ENCODE peak calls at places on chromosomes 16 and 17, in nine cellular contexts. One of them, this sample, is unnamed.

GRCh38 chr17:8408371-8408770 is 10.7 kb upstream of the RNF222 start:
- DNase-seq in stomach: peak; percentile 49
- DNase-seq in dorsolateral prefrontal cortex: no peak
- DNase-seq in hepatocyte: no peak
- DNase-seq in neuronal stem cell: no peak
- DNase-seq in CD8-positive, alpha-beta memory T cell: no peak
- DNase-seq in brain microvascular endothelial cell: no peak
- DNase-seq in mesenchymal stem cell: no peak
- DNase-seq in naive thymus-derived CD4-positive, alpha-beta T cell: no peak
- DNase-seq in this sample: no peak

GRCh38 chr17:75604034-75604695 is 16.6 kb downstream of the MYO15B start:
- DNase-seq in mesenchymal stem cell: no peak
- DNase-seq in brain microvascular endothelial cell: no peak
- DNase-seq in stomach: no peak
- DNase-seq in hepatocyte: no peak
- DNase-seq in naive thymus-derived CD4-positive, alpha-beta T cell: no peak
- DNase-seq in dorsolateral prefrontal cortex: no peak
- DNase-seq in CD8-positive, alpha-beta memory T cell: no peak
- DNase-seq in neuronal stem cell: no peak
- DNase-seq in this sample: no peak

GRCh38 chr17:61127960-61128359 is 271.7 kb upstream of the TBX2 start:
- DNase-seq in dorsolateral prefrontal cortex: no peak
- DNase-seq in naive thymus-derived CD4-positive, alpha-beta T cell: no peak
- DNase-seq in brain microvascular endothelial cell: no peak
- DNase-seq in neuronal stem cell: no peak
- DNase-seq in hepatocyte: no peak
- DNase-seq in stomach: no peak
- DNase-seq in mesenchymal stem cell: no peak
- DNase-seq in CD8-positive, alpha-beta memory T cell: no peak
- DNase-seq in this sample: no peak

GRCh38 chr16:82936941-82937551 is 310.3 kb downstream of the CDH13 start:
- DNase-seq in stomach: no peak
- DNase-seq in naive thymus-derived CD4-positive, alpha-beta T cell: no peak
- DNase-seq in CD8-positive, alpha-beta memory T cell: no peak
- DNase-seq in hepatocyte: no peak
- DNase-seq in brain microvascular endothelial cell: peak; percentile 89
- DNase-seq in mesenchymal stem cell: peak; percentile 89
- DNase-seq in dorsolateral prefrontal cortex: no peak
- DNase-seq in neuronal stem cell: no peak
- DNase-seq in this sample: no peak

GRCh38 chr17:77770331-77771105 is 188.0 kb upstream of the TNRC6C start:
- DNase-seq in brain microvascular endothelial cell: peak; percentile 80
- DNase-seq in neuronal stem cell: no peak
- DNase-seq in stomach: no peak
- DNase-seq in CD8-positive, alpha-beta memory T cell: no peak
- DNase-seq in mesenchymal stem cell: peak; percentile 58
- DNase-seq in dorsolateral prefrontal cortex: no peak
- DNase-seq in hepatocyte: no peak
- DNase-seq in naive thymus-derived CD4-positive, alpha-beta T cell: no peak
- DNase-seq in this sample: no peak

GRCh38 chr16:49463529-49463928 is 89.9 kb downstream of the C16orf78 start:
- DNase-seq in hepatocyte: no peak
- DNase-seq in CD8-positive, alpha-beta memory T cell: peak; percentile 83
- DNase-seq in stomach: peak; percentile 44
- DNase-seq in mesenchymal stem cell: no peak
- DNase-seq in neuronal stem cell: peak; percentile 47
- DNase-seq in dorsolateral prefrontal cortex: no peak
- DNase-seq in naive thymus-derived CD4-positive, alpha-beta T cell: peak; percentile 92
- DNase-seq in brain microvascular endothelial cell: no peak
- DNase-seq in this sample: no peak

GRCh38 chr17:60082946-60083471 is 4.3 kb upstream of the HEATR6 start:
- DNase-seq in brain microvascular endothelial cell: no peak
- DNase-seq in hepatocyte: no peak
- DNase-seq in stomach: no peak
- DNase-seq in CD8-positive, alpha-beta memory T cell: no peak
- DNase-seq in mesenchymal stem cell: no peak
- DNase-seq in neuronal stem cell: no peak
- DNase-seq in naive thymus-derived CD4-positive, alpha-beta T cell: no peak
- DNase-seq in dorsolateral prefrontal cortex: no peak
- DNase-seq in this sample: no peak

GRCh38 chr17:50149099-50149424 is 1.4 kb downstream of the PPP1R9B start:
- DNase-seq in stomach: no peak
- DNase-seq in naive thymus-derived CD4-positive, alpha-beta T cell: no peak
- DNase-seq in neuronal stem cell: no peak
- DNase-seq in CD8-positive, alpha-beta memory T cell: no peak
- DNase-seq in hepatocyte: no peak
- DNase-seq in brain microvascular endothelial cell: no peak
- DNase-seq in dorsolateral prefrontal cortex: no peak
- DNase-seq in mesenchymal stem cell: peak; percentile 14
- DNase-seq in this sample: no peak

GRCh38 chr17:48644910-48645557 is 18.9 kb upstream of the HOXB9 start:
- DNase-seq in neuronal stem cell: no peak
- DNase-seq in dorsolateral prefrontal cortex: no peak
- DNase-seq in CD8-positive, alpha-beta memory T cell: no peak
- DNase-seq in hepatocyte: no peak
- DNase-seq in stomach: no peak
- DNase-seq in mesenchymal stem cell: no peak
- DNase-seq in brain microvascular endothelial cell: no peak
- DNase-seq in naive thymus-derived CD4-positive, alpha-beta T cell: no peak
- DNase-seq in this sample: no peak

GRCh38 chr17:48645639-48646182 is 19.6 kb upstream of the HOXB9 start:
- DNase-seq in stomach: no peak
- DNase-seq in brain microvascular endothelial cell: no peak
- DNase-seq in hepatocyte: no peak
- DNase-seq in CD8-positive, alpha-beta memory T cell: no peak
- DNase-seq in dorsolateral prefrontal cortex: no peak
- DNase-seq in neuronal stem cell: no peak
- DNase-seq in mesenchymal stem cell: no peak
- DNase-seq in naive thymus-derived CD4-positive, alpha-beta T cell: no peak
- DNase-seq in this sample: no peak

GRCh38 chr17:48646183-48647102 is 20.3 kb upstream of the HOXB9 start:
- DNase-seq in neuronal stem cell: no peak
- DNase-seq in stomach: no peak
- DNase-seq in brain microvascular endothelial cell: no peak
- DNase-seq in hepatocyte: no peak
- DNase-seq in naive thymus-derived CD4-positive, alpha-beta T cell: no peak
- DNase-seq in mesenchymal stem cell: peak; percentile 77
- DNase-seq in CD8-positive, alpha-beta memory T cell: peak; percentile 43
- DNase-seq in dorsolateral prefrontal cortex: no peak
- DNase-seq in this sample: no peak

GRCh38 chr17:48647964-48648245 is 21.7 kb upstream of the HOXB9 start:
- DNase-seq in CD8-positive, alpha-beta memory T cell: no peak
- DNase-seq in brain microvascular endothelial cell: no peak
- DNase-seq in mesenchymal stem cell: no peak
- DNase-seq in hepatocyte: no peak
- DNase-seq in naive thymus-derived CD4-positive, alpha-beta T cell: no peak
- DNase-seq in neuronal stem cell: no peak
- DNase-seq in stomach: no peak
- DNase-seq in dorsolateral prefrontal cortex: no peak
- DNase-seq in this sample: no peak

DNA sequence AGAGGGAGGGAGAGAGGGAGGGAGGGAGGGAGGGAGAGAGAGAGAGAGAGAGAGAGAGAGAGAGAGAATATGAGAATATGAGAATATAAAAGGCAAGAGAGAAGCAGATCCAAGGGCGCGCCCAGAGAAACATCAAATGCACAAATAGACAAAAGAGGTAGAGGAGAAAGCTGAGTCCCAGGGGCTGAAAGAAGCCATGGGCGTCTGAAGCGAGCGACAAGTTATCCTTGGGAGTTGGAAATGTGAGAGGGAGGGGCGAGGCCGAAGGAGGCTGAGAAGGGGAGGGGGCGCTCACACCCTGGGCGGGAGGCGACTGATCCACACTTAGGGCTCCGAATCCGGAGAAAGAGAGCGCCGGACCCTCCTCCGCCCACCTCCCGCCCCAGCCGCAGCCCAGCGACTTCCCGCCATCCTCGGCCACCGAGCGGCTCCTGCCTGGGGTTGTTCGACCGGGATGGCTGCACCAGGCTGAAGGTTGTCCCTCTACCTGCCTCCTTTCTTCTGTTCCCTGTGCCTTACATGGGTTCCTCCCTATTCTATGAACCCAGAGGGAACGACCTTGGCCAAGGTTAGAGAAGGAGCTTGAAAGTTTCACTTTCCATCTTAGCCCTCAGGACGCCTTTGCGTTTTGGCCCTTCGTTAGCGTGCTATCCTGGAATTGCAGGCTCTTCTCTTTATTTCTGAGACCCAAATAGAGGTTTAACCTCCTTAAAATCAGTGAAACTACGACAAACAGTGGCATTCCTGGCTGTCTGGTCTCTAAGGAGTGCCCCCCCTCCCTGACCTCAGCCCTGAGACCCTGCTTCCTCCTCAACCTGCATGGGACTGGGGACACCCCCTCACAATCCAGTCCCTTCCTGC is 21.2 kb upstream of the HOXB9 start:
- DNase-seq in dorsolateral prefrontal cortex: no peak
- DNase-seq in neuronal stem cell: no peak
- DNase-seq in brain microvascular endothelial cell: no peak
- DNase-seq in naive thymus-derived CD4-positive, alpha-beta T cell: no peak
- DNase-seq in mesenchymal stem cell: peak; percentile 81
- DNase-seq in CD8-positive, alpha-beta memory T cell: no peak
- DNase-seq in hepatocyte: no peak
- DNase-seq in stomach: no peak
- DNase-seq in this sample: peak; percentile 62
- H3K27me3 ChIP-seq in dorsolateral prefrontal cortex: peaks cover 93% of the 10 kb centered on the region
- H3K27me3 ChIP-seq in neuronal stem cell: peaks cover 70% of the 10 kb centered on the region
- H3K27me3 ChIP-seq in brain microvascular endothelial cell: peaks cover 63% of the 10 kb centered on the region
- H3K27me3 ChIP-seq in naive thymus-derived CD4-positive, alpha-beta T cell: no peaks in the 10 kb centered on the region
- H3K27me3 ChIP-seq in mesenchymal stem cell: peaks cover 82% of the 10 kb centered on the region
- H3K27me3 ChIP-seq in CD8-positive, alpha-beta memory T cell: peaks cover 24% of the 10 kb centered on the region
- H3K27me3 ChIP-seq in hepatocyte: peaks cover 85% of the 10 kb centered on the region
- H3K27me3 ChIP-seq in stomach: peaks cover 100% of the 10 kb centered on the region
- H3K27me3 ChIP-seq in this sample: peaks cover 11% of the 10 kb centered on the region

GRCh38 chr17:4788807-4789700 is at the start of gene GLTPD2:
- DNase-seq in dorsolateral prefrontal cortex: no peak
- DNase-seq in CD8-positive, alpha-beta memory T cell: no peak
- DNase-seq in stomach: no peak
- DNase-seq in naive thymus-derived CD4-positive, alpha-beta T cell: no peak
- DNase-seq in neuronal stem cell: peak; percentile 29
- DNase-seq in brain microvascular endothelial cell: no peak
- DNase-seq in mesenchymal stem cell: peak; percentile 33
- DNase-seq in hepatocyte: peak; percentile 80
- DNase-seq in this sample: no peak

GRCh38 chr17:4785311-4786110 is 653 bp downstream of the VMO1 start:
- DNase-seq in neuronal stem cell: no peak
- DNase-seq in brain microvascular endothelial cell: no peak
- DNase-seq in mesenchymal stem cell: no peak
- DNase-seq in CD8-positive, alpha-beta memory T cell: no peak
- DNase-seq in dorsolateral prefrontal cortex: no peak
- DNase-seq in stomach: no peak
- DNase-seq in hepatocyte: no peak
- DNase-seq in naive thymus-derived CD4-positive, alpha-beta T cell: no peak
- DNase-seq in this sample: no peak

GRCh38 chr17:4788159-4788806 is 481 bp upstream of the GLTPD2 start:
- DNase-seq in brain microvascular endothelial cell: no peak
- DNase-seq in naive thymus-derived CD4-positive, alpha-beta T cell: no peak
- DNase-seq in CD8-positive, alpha-beta memory T cell: no peak
- DNase-seq in hepatocyte: no peak
- DNase-seq in stomach: no peak
- DNase-seq in neuronal stem cell: no peak
- DNase-seq in dorsolateral prefrontal cortex: no peak
- DNase-seq in mesenchymal stem cell: no peak
- DNase-seq in this sample: no peak

GRCh38 chr17:4786111-4786491 is at the start of gene VMO1:
- DNase-seq in hepatocyte: no peak
- DNase-seq in neuronal stem cell: no peak
- DNase-seq in dorsolateral prefrontal cortex: no peak
- DNase-seq in naive thymus-derived CD4-positive, alpha-beta T cell: no peak
- DNase-seq in CD8-positive, alpha-beta memory T cell: no peak
- DNase-seq in stomach: no peak
- DNase-seq in brain microvascular endothelial cell: peak; percentile 7
- DNase-seq in mesenchymal stem cell: no peak
- DNase-seq in this sample: no peak

GRCh38 chr17:4786516-4786915 is 352 bp upstream of the VMO1 start:
- DNase-seq in stomach: no peak
- DNase-seq in dorsolateral prefrontal cortex: no peak
- DNase-seq in naive thymus-derived CD4-positive, alpha-beta T cell: no peak
- DNase-seq in CD8-positive, alpha-beta memory T cell: no peak
- DNase-seq in brain microvascular endothelial cell: no peak
- DNase-seq in neuronal stem cell: no peak
- DNase-seq in hepatocyte: no peak
- DNase-seq in mesenchymal stem cell: no peak
- DNase-seq in this sample: no peak
- H3K27me3 ChIP-seq in stomach: peaks cover 57% of the 10 kb centered on the region
- H3K27me3 ChIP-seq in dorsolateral prefrontal cortex: peaks cover 11% of the 10 kb centered on the region
- H3K27me3 ChIP-seq in naive thymus-derived CD4-positive, alpha-beta T cell: peaks cover 3% of the 10 kb centered on the region
- H3K27me3 ChIP-seq in CD8-positive, alpha-beta memory T cell: peaks cover 23% of the 10 kb centered on the region
- H3K27me3 ChIP-seq in brain microvascular endothelial cell: peaks cover 6% of the 10 kb centered on the region
- H3K27me3 ChIP-seq in neuronal stem cell: peaks cover 14% of the 10 kb centered on the region
- H3K27me3 ChIP-seq in hepatocyte: no peaks in the 10 kb centered on the region
- H3K27me3 ChIP-seq in mesenchymal stem cell: peaks cover 34% of the 10 kb centered on the region
- H3K27me3 ChIP-seq in this sample: peaks cover 2% of the 10 kb centered on the region

DNA sequence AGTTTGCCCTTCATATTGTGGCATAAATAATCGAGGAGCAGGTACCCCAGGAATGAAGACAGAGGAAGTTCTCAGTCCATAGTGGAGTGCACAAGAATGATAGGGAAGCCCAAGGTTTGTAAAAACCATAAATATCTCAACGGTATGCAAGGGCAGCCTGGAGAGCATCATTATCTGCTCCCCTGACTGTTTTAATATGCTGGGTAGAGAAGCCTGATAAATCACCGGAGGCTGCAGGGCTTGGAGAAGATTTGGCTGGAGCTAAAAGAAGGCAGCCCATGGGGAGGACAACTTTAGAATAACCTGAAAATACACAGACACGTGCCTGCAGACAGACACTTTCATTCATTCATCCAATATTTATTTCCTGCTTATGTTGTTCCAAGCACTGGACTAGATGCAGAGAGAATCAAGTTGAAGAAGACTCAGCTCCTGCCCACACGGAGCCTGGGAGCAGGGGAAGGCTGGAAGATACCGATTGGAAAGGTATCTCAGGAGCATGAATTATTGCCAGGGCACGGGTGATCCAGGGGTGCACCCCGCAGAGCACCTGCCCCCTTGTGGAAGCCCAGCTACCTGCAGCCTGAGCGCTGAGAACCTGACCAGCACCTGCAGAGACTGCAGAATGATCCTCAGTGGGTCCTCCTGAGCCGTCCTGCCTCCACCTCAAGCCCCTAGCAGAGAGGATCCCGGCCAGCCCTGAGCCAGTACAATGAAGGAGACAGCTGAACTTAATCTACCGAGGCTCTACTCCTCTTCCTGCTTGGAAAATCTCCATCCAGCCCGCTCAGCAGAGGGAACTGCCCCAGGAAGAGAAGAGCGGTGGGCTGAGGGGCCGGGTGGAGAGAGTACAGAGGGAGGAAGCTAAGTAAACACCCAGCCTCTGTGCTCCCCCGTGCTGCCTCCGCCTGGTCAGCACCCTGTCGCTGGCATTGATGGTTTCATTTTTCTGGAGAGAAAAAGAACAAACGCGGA is 204.9 kb upstream of the RPL38 start:
- DNase-seq in neuronal stem cell: no peak
- DNase-seq in hepatocyte: peak; percentile 76
- DNase-seq in naive thymus-derived CD4-positive, alpha-beta T cell: peak; percentile 24
- DNase-seq in brain microvascular endothelial cell: peak; percentile 5
- DNase-seq in mesenchymal stem cell: no peak
- DNase-seq in stomach: peak; percentile 70
- DNase-seq in CD8-positive, alpha-beta memory T cell: peak; percentile 13
- DNase-seq in dorsolateral prefrontal cortex: no peak
- DNase-seq in this sample: peak; percentile 7
- H3K27me3 ChIP-seq in neuronal stem cell: peaks cover 2% of the 10 kb centered on the region
- H3K27me3 ChIP-seq in hepatocyte: no peaks in the 10 kb centered on the region
- H3K27me3 ChIP-seq in naive thymus-derived CD4-positive, alpha-beta T cell: no peaks in the 10 kb centered on the region
- H3K27me3 ChIP-seq in brain microvascular endothelial cell: no peaks in the 10 kb centered on the region
- H3K27me3 ChIP-seq in mesenchymal stem cell: peaks cover 76% of the 10 kb centered on the region
- H3K27me3 ChIP-seq in stomach: peaks cover 54% of the 10 kb centered on the region
- H3K27me3 ChIP-seq in CD8-positive, alpha-beta memory T cell: no peaks in the 10 kb centered on the region
- H3K27me3 ChIP-seq in dorsolateral prefrontal cortex: no peaks in the 10 kb centered on the region
- H3K27me3 ChIP-seq in this sample: no peaks in the 10 kb centered on the region

DNA sequence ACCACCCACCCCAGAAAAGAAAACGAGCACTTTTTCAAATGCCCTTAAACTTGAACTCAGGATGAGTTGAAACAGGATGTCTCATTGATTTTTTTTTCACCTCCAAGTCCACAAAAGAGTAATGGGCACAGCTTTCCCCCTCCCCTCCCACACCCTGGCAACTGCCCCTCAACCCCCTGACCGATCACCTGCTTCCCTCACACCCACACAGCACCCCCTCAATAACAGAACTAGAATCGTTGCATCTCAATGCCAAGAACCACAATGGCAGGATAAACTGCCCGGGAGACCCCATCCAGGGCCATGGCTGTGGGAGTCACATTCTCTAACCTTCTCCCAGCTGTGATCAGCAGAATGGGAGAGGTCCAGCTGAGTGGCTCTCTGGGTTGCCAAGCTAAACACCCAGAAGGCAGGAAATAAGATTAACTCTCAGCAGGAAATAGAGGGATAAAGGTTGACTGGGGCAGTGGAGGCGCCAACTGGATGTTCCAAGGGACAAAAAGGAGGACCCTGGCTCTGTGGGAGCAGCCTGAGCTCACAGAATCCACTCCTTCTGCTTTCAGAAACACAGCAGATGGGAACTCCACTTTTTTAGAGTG is 128.0 kb upstream of the SDK2 start:
- DNase-seq in hepatocyte: no peak
- DNase-seq in mesenchymal stem cell: no peak
- DNase-seq in stomach: no peak
- DNase-seq in brain microvascular endothelial cell: no peak
- DNase-seq in CD8-positive, alpha-beta memory T cell: no peak
- DNase-seq in naive thymus-derived CD4-positive, alpha-beta T cell: no peak
- DNase-seq in neuronal stem cell: no peak
- DNase-seq in dorsolateral prefrontal cortex: no peak
- DNase-seq in this sample: no peak
- H3K27me3 ChIP-seq in hepatocyte: no peaks in the 10 kb centered on the region
- H3K27me3 ChIP-seq in mesenchymal stem cell: peaks cover 66% of the 10 kb centered on the region
- H3K27me3 ChIP-seq in stomach: peaks cover 20% of the 10 kb centered on the region
- H3K27me3 ChIP-seq in brain microvascular endothelial cell: no peaks in the 10 kb centered on the region
- H3K27me3 ChIP-seq in CD8-positive, alpha-beta memory T cell: no peaks in the 10 kb centered on the region
- H3K27me3 ChIP-seq in naive thymus-derived CD4-positive, alpha-beta T cell: no peaks in the 10 kb centered on the region
- H3K27me3 ChIP-seq in neuronal stem cell: no peaks in the 10 kb centered on the region
- H3K27me3 ChIP-seq in dorsolateral prefrontal cortex: no peaks in the 10 kb centered on the region
- H3K27me3 ChIP-seq in this sample: no peaks in the 10 kb centered on the region

This sample was measured in HAP-1.